ENCODE peak calls at places on chromosomes 4 and X, in nine cellular contexts. One of them, this sample, is unnamed.

GRCh38 chrX:28787206-28787605 is 200.0 kb downstream of the IL1RAPL1 start:
- DNase-seq in HFFc6: no peak
- DNase-seq in fibroblast of mammary gland: peak
- DNase-seq in endodermal cell: no peak
- DNase-seq in lower lobe of right lung: no peak
- DNase-seq in AG10803: no peak
- DNase-seq in HFF-Myc: peak
- DNase-seq in H9: no peak
- DNase-seq in NB4: no peak
- DNase-seq in this sample: no peak

GRCh38 chrX:40065291-40066046 is 32.3 kb downstream of the BCOR start:
- DNase-seq in HFFc6: no peak
- DNase-seq in fibroblast of mammary gland: no peak
- DNase-seq in endodermal cell: no peak
- DNase-seq in lower lobe of right lung: no peak
- DNase-seq in AG10803: no peak
- DNase-seq in HFF-Myc: no peak
- DNase-seq in H9: no peak
- DNase-seq in NB4: no peak
- DNase-seq in this sample: no peak

GRCh38 chr4:105859233-105859632 is 36.0 kb upstream of the NPNT start:
- DNase-seq in HFFc6: peak
- DNase-seq in fibroblast of mammary gland: peak
- DNase-seq in endodermal cell: no peak
- DNase-seq in lower lobe of right lung: no peak
- DNase-seq in AG10803: peak
- DNase-seq in HFF-Myc: peak
- DNase-seq in H9: no peak
- DNase-seq in NB4: no peak
- DNase-seq in this sample: no peak

GRCh38 chr4:80475236-80475635 is 139.7 kb downstream of the CFAP299 start:
- DNase-seq in HFFc6: no peak
- DNase-seq in fibroblast of mammary gland: no peak
- DNase-seq in endodermal cell: no peak
- DNase-seq in lower lobe of right lung: no peak
- DNase-seq in AG10803: no peak
- DNase-seq in HFF-Myc: no peak
- DNase-seq in H9: no peak
- DNase-seq in NB4: no peak
- DNase-seq in this sample: no peak

GRCh38 chr4:108370291-108370690 is 201.6 kb upstream of the LEF1 start:
- DNase-seq in HFFc6: no peak
- DNase-seq in fibroblast of mammary gland: no peak
- DNase-seq in endodermal cell: no peak
- DNase-seq in lower lobe of right lung: no peak
- DNase-seq in AG10803: no peak
- DNase-seq in HFF-Myc: no peak
- DNase-seq in H9: no peak
- DNase-seq in NB4: no peak
- DNase-seq in this sample: no peak

GRCh38 chr4:86092684-86093083 is 267.2 kb downstream of the MAPK10 start:
- DNase-seq in HFFc6: peak
- DNase-seq in fibroblast of mammary gland: peak
- DNase-seq in endodermal cell: no peak
- DNase-seq in lower lobe of right lung: no peak
- DNase-seq in AG10803: peak
- DNase-seq in HFF-Myc: no peak
- DNase-seq in H9: no peak
- DNase-seq in NB4: peak
- DNase-seq in this sample: no peak

GRCh38 chr4:159024266-159024665 is 78.6 kb upstream of the RAPGEF2 start:
- DNase-seq in HFFc6: no peak
- DNase-seq in fibroblast of mammary gland: no peak
- DNase-seq in endodermal cell: peak
- DNase-seq in lower lobe of right lung: no peak
- DNase-seq in AG10803: no peak
- DNase-seq in HFF-Myc: no peak
- DNase-seq in H9: no peak
- DNase-seq in NB4: no peak
- DNase-seq in this sample: no peak

GRCh38 chrX:48083706-48084105 is 12.3 kb upstream of the ZNF630 start:
- DNase-seq in HFFc6: no peak
- DNase-seq in fibroblast of mammary gland: no peak
- DNase-seq in endodermal cell: no peak
- DNase-seq in lower lobe of right lung: no peak
- DNase-seq in AG10803: no peak
- DNase-seq in HFF-Myc: no peak
- DNase-seq in H9: no peak
- DNase-seq in NB4: no peak
- DNase-seq in this sample: no peak

GRCh38 chr4:102345795-102346100 is 466 bp upstream of the SLC39A8 start:
- DNase-seq in HFFc6: no peak
- DNase-seq in fibroblast of mammary gland: no peak
- DNase-seq in endodermal cell: no peak
- DNase-seq in lower lobe of right lung: no peak
- DNase-seq in AG10803: no peak
- DNase-seq in HFF-Myc: no peak
- DNase-seq in H9: no peak
- DNase-seq in NB4: no peak
- DNase-seq in this sample: no peak

GRCh38 chrX:85685843-85686242 is 306.4 kb upstream of the POF1B start:
- DNase-seq in HFFc6: no peak
- DNase-seq in fibroblast of mammary gland: no peak
- DNase-seq in endodermal cell: no peak
- DNase-seq in lower lobe of right lung: no peak
- DNase-seq in AG10803: no peak
- DNase-seq in HFF-Myc: no peak
- DNase-seq in H9: no peak
- DNase-seq in NB4: no peak
- DNase-seq in this sample: no peak

GRCh38 chr4:8364848-8365350 is 75.6 kb downstream of the ACOX3 start:
- DNase-seq in HFFc6: no peak
- DNase-seq in fibroblast of mammary gland: no peak
- DNase-seq in endodermal cell: no peak
- DNase-seq in lower lobe of right lung: peak
- DNase-seq in AG10803: no peak
- DNase-seq in HFF-Myc: no peak
- DNase-seq in H9: no peak
- DNase-seq in NB4: no peak
- DNase-seq in this sample: peak

GRCh38 chrX:1591863-1592127 is 391 bp downstream of the AKAP17A start:
- DNase-seq in HFFc6: no peak
- DNase-seq in fibroblast of mammary gland: no peak
- DNase-seq in endodermal cell: no peak
- DNase-seq in lower lobe of right lung: no peak
- DNase-seq in AG10803: no peak
- DNase-seq in HFF-Myc: no peak
- DNase-seq in H9: no peak
- DNase-seq in NB4: no peak
- DNase-seq in this sample: no peak

GRCh38 chrX:136755411-136755810 is 25.3 kb downstream of the ARHGEF6 start:
- DNase-seq in HFFc6: no peak
- DNase-seq in fibroblast of mammary gland: no peak
- DNase-seq in endodermal cell: no peak
- DNase-seq in lower lobe of right lung: no peak
- DNase-seq in AG10803: no peak
- DNase-seq in HFF-Myc: no peak
- DNase-seq in H9: no peak
- DNase-seq in NB4: no peak
- DNase-seq in this sample: no peak

GRCh38 chr4:168028970-168029610 is 63.2 kb upstream of the ANXA10 start:
- DNase-seq in HFFc6: peak
- DNase-seq in fibroblast of mammary gland: peak
- DNase-seq in endodermal cell: no peak
- DNase-seq in lower lobe of right lung: no peak
- DNase-seq in AG10803: no peak
- DNase-seq in HFF-Myc: peak
- DNase-seq in H9: no peak
- DNase-seq in NB4: no peak
- DNase-seq in this sample: no peak

GRCh38 chr4:168028568-168028967 is 63.8 kb upstream of the ANXA10 start:
- DNase-seq in HFFc6: peak
- DNase-seq in fibroblast of mammary gland: peak
- DNase-seq in endodermal cell: no peak
- DNase-seq in lower lobe of right lung: no peak
- DNase-seq in AG10803: no peak
- DNase-seq in HFF-Myc: peak
- DNase-seq in H9: no peak
- DNase-seq in NB4: peak
- DNase-seq in this sample: no peak
- TF ChIP-seq CTCF in HFFc6: peak
- TF ChIP-seq CTCF in fibroblast of mammary gland: peak
- TF ChIP-seq CTCF in endodermal cell: peak
- TF ChIP-seq CTCF in lower lobe of right lung: no peak
- TF ChIP-seq CTCF in AG10803: peak
- TF ChIP-seq CTCF in HFF-Myc: peak
- TF ChIP-seq CTCF in H9: no peak
- TF ChIP-seq CTCF in NB4: no peak
- TF ChIP-seq CTCF in this sample: no peak

DNA sequence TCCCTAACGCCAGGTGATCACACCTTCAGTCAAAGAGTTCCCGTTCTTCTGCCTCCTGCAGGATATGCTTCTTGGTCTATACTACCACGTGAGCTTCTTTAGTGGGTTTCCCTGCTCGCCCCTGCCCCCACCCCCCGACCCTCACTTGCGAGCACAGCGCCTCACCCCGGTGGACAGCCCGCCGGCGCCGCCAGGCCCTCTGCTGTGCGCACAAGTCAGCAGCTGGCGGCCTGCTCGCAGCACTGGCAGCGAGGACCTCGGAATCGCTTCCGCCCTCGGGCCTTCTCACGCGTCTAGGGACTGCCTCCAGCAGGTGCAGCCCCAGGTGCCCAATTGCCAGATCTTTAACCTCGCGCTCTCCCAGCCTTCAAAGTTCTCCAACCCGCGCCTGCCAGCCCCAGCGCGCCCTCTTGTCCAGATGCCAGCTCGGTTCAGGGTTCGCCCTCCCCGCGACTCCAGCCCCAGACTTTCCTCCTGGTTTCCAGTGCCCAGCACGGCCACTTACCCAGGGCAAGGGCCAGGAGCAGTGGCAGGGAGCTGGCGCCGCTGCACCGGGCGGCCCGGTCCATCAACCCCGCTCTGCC is 474 bp downstream of the BTC start:
- DNase-seq in HFFc6: no peak
- DNase-seq in fibroblast of mammary gland: peak
- DNase-seq in endodermal cell: peak
- DNase-seq in lower lobe of right lung: peak
- DNase-seq in AG10803: no peak
- DNase-seq in HFF-Myc: no peak
- DNase-seq in H9: peak
- DNase-seq in NB4: no peak
- DNase-seq in this sample: peak
- TF ChIP-seq CTCF in HFFc6: no peak
- TF ChIP-seq CTCF in fibroblast of mammary gland: no peak
- TF ChIP-seq CTCF in endodermal cell: peak
- TF ChIP-seq CTCF in lower lobe of right lung: peak
- TF ChIP-seq CTCF in AG10803: peak
- TF ChIP-seq CTCF in HFF-Myc: peak
- TF ChIP-seq CTCF in H9: peak
- TF ChIP-seq CTCF in NB4: no peak
- TF ChIP-seq CTCF in this sample: no peak

DNA sequence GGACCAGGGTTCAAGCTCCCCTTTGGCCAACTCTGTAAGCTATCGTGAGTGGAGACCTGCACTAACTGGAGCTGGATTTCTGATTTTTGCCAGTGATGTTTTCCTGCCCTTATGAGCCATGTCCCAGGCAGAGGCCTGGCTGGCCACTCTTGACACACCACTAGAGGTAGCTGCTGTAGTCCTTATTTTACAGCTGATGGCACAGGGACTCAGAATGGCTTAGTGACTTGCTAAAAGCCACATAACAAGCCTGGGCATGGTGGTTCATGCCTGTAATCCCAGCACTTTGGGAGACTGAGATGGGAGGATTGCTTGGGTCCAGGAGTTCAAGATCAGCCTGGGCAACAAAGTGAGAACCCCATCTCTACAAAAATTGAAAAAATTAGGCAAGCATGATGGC is 33.4 kb downstream of the CYTL1 start:
- DNase-seq in HFFc6: peak
- DNase-seq in fibroblast of mammary gland: no peak
- DNase-seq in endodermal cell: peak
- DNase-seq in lower lobe of right lung: no peak
- DNase-seq in AG10803: peak
- DNase-seq in HFF-Myc: no peak
- DNase-seq in H9: peak
- DNase-seq in NB4: peak
- DNase-seq in this sample: no peak
- TF ChIP-seq CTCF in HFFc6: peak
- TF ChIP-seq CTCF in fibroblast of mammary gland: peak
- TF ChIP-seq CTCF in endodermal cell: peak
- TF ChIP-seq CTCF in lower lobe of right lung: no peak
- TF ChIP-seq CTCF in AG10803: peak
- TF ChIP-seq CTCF in HFF-Myc: peak
- TF ChIP-seq CTCF in H9: peak
- TF ChIP-seq CTCF in NB4: peak
- TF ChIP-seq CTCF in this sample: no peak

GRCh38 chr4:57305836-57306235 is 195.7 kb upstream of the IGFBP7 start:
- DNase-seq in HFFc6: no peak
- DNase-seq in fibroblast of mammary gland: no peak
- DNase-seq in endodermal cell: no peak
- DNase-seq in lower lobe of right lung: no peak
- DNase-seq in AG10803: no peak
- DNase-seq in HFF-Myc: no peak
- DNase-seq in H9: no peak
- DNase-seq in NB4: no peak
- DNase-seq in this sample: no peak

GRCh38 chr4:57308301-57308700 is 198.1 kb upstream of the IGFBP7 start:
- DNase-seq in HFFc6: no peak
- DNase-seq in fibroblast of mammary gland: no peak
- DNase-seq in endodermal cell: no peak
- DNase-seq in lower lobe of right lung: no peak
- DNase-seq in AG10803: no peak
- DNase-seq in HFF-Myc: no peak
- DNase-seq in H9: no peak
- DNase-seq in NB4: no peak
- DNase-seq in this sample: no peak

DNA sequence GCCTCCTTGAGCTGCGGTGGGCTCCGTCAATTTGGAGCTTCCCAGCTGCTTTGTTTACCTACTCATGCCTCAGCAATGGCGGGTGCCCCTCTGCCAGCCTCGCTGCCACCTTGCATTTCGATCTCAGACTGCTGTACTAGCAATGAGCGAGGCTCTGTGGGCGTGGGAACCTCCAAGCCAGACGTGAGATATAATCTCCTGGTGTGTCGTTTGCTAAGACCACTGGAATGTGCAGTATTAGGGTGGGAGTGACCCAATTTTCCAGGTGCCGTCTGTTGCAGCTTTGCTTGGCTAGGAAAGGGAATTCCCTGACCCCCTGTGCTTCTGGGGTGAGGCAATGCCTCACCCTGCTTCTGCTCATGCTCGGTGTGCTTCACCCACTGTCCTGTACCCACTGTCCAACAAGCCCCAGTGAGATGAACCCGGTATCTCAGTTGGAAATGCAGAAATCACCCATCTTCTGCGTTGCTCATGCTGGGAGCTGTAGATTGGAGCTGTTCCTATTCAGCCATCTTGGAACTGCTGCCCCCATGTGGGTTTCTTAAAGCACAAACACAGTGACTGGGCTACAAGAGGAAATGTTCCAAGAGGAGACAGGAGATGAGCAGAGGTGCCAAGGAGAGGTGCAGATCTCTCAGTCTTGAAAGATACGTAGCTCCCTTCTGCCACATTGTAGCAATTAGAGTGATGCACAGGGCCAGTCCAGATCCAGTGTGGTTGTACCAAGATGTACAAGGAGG is 193.0 kb upstream of the IGFBP7 start:
- DNase-seq in HFFc6: no peak
- DNase-seq in fibroblast of mammary gland: peak
- DNase-seq in endodermal cell: no peak
- DNase-seq in lower lobe of right lung: no peak
- DNase-seq in AG10803: no peak
- DNase-seq in HFF-Myc: no peak
- DNase-seq in H9: no peak
- DNase-seq in NB4: peak
- DNase-seq in this sample: no peak
- TF ChIP-seq CTCF in HFFc6: no peak
- TF ChIP-seq CTCF in fibroblast of mammary gland: no peak
- TF ChIP-seq CTCF in endodermal cell: peak
- TF ChIP-seq CTCF in lower lobe of right lung: no peak
- TF ChIP-seq CTCF in AG10803: no peak
- TF ChIP-seq CTCF in HFF-Myc: no peak
- TF ChIP-seq CTCF in H9: peak
- TF ChIP-seq CTCF in NB4: no peak
- TF ChIP-seq CTCF in this sample: no peak

This sample was measured in CD14-positive monocyte.